ENCODE peak calls at places on chromosomes 11 and 22, in six cellular contexts. G is GM23248, N is stomach, R is OCI-LY7, O is neuronal stem cell, U is esophagus squamous epithelium. D is an unnamed sample. For H3K4me1, the result is how much of the 10 kb centered on the place peaks cover.

GRCh38 chr11:19832901-19833300 is 120.3 kb downstream of the NAV2 start:
- DNase-seq in G (no peak), N (no peak), R (no peak), O (no peak), U (no peak), D (no peak)

GRCh38 chr22:37508431-37508963 is 10.7 kb downstream of the CARD10 start:
- DNase-seq in G (no peak), N (no peak), R (no peak), O (no peak), U (no peak), D (no peak)

GRCh38 chr22:24407278-24407665 is 20.1 kb upstream of the ADORA2A start:
- DNase-seq in G (no peak), N (no peak), R (no peak), O (no peak), U (no peak), D (no peak)

GRCh38 chr22:49776891-49777290 is 50.8 kb downstream of the BRD1 start:
- DNase-seq in G (no peak), N (no peak), R (no peak), O (no peak), U (no peak), D (no peak)

GRCh38 chr11:76700177-76701100 is 29.9 kb upstream of the LRRC32 start:
- DNase-seq in G (peak), N (no peak), R (no peak), O (no peak), U (no peak), D (no peak)

GRCh38 chr11:9787981-9788521 is 124.2 kb downstream of the SWAP70 start:
- DNase-seq in G (peak), N (no peak), R (no peak), O (no peak), U (no peak), D (no peak)

GRCh38 chr11:100827934-100828661 is 141.0 kb downstream of the ARHGAP42 start:
- DNase-seq in G (peak), N (no peak), R (peak), O (no peak), U (no peak), D (no peak)

GRCh38 chr11:6453152-6453551 is 12.4 kb upstream of the HPX start:
- DNase-seq in G (no peak), N (no peak), R (no peak), O (no peak), U (no peak), D (no peak)

GRCh38 chr11:79953629-79954028 is 512.8 kb upstream of the TENM4 start:
- DNase-seq in G (no peak), N (no peak), R (no peak), O (no peak), U (no peak), D (no peak)

GRCh38 chr11:125621995-125622394 is 3.0 kb upstream of the CHEK1 start:
- DNase-seq in G (peak), N (no peak), R (no peak), O (no peak), U (no peak), D (no peak)

GRCh38 chr11:31786996-31787685 is 24.0 kb downstream of the PAX6 start:
- DNase-seq in G (no peak), N (no peak), R (no peak), O (no peak), U (no peak), D (no peak)

GRCh38 chr11:74035264-74035663 is 26.4 kb upstream of the UCP3 start:
- DNase-seq in G (peak), N (no peak), R (no peak), O (no peak), U (no peak), D (no peak)

GRCh38 chr11:122100222-122101080 is 15.6 kb downstream of the BLID start:
- DNase-seq in G (peak), N (no peak), R (no peak), O (no peak), U (no peak), D (no peak)

GRCh38 chr22:30606455-30607299 is at the start of gene TCN2:
- DNase-seq in G (peak), N (peak), R (no peak), O (peak), U (peak), D (peak)

GRCh38 chr11:71197096-71197495 is 55.3 kb downstream of the SHANK2 start:
- DNase-seq in G (no peak), N (no peak), R (no peak), O (no peak), U (no peak), D (no peak)

GRCh38 chr11:46290598-46291309 is 13.3 kb downstream of the CREB3L1 start:
- DNase-seq in G (peak), N (peak), R (no peak), O (no peak), U (no peak), D (peak)

GRCh38 chr11:103294516-103294915 is 185.3 kb downstream of the DYNC2H1 start:
- DNase-seq in G (no peak), N (no peak), R (no peak), O (no peak), U (no peak), D (no peak)

GRCh38 chr11:2825261-2825885 is 60.2 kb downstream of the CDKN1C start:
- DNase-seq in G (peak), N (peak), R (no peak), O (no peak), U (no peak), D (peak)

GRCh38 chr11:46001427-46002049 is 79.1 kb downstream of the LARGE2 start:
- DNase-seq in G (peak), N (no peak), R (no peak), O (peak), U (no peak), D (no peak)

GRCh38 chr11:132858203-132858602 is 674.1 kb downstream of the OPCML start:
- DNase-seq in G (peak), N (no peak), R (no peak), O (no peak), U (no peak), D (no peak)

GRCh38 chr11:129208863-129209262 is 16.7 kb upstream of the ARHGAP32 start:
- DNase-seq in G (peak), N (no peak), R (no peak), O (no peak), U (no peak), D (no peak)

GRCh38 chr11:125429174-125429707 is 66.8 kb downstream of the FEZ1 start:
- DNase-seq in G (peak), N (peak), R (peak), O (peak), U (no peak), D (peak)

GRCh38 chr22:46869848-46870441 is 107.5 kb downstream of the TBC1D22A start:
- DNase-seq in G (no peak), N (no peak), R (no peak), O (no peak), U (no peak), D (no peak)

DNA sequence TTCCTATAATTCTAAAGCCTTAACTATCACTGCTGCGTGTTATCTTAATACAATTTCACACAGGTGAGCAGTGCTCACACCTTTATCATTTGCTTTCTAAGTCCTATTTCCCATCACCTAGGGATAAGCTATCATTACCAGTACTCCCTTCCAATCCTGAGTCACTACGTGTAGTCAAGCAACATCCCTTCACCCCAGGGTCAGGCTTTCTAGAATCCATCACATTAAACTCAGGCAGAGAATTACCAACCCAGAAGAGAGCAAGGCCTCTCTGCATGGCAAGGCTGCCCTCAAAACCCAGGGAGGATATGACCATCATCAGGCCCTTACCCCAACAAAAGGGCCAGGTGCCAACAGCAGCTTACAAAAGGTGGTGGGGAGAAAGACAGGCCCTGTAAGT is 9.8 kb downstream of the PACSIN2 start:
- DNase-seq in G (peak), N (no peak), R (no peak), O (no peak), U (no peak), D (peak)
- H3K4me1 ChIP-seq in G (half or more), N (half or more), R (under half), O (under half), U (under half), D (half or more)

DNA sequence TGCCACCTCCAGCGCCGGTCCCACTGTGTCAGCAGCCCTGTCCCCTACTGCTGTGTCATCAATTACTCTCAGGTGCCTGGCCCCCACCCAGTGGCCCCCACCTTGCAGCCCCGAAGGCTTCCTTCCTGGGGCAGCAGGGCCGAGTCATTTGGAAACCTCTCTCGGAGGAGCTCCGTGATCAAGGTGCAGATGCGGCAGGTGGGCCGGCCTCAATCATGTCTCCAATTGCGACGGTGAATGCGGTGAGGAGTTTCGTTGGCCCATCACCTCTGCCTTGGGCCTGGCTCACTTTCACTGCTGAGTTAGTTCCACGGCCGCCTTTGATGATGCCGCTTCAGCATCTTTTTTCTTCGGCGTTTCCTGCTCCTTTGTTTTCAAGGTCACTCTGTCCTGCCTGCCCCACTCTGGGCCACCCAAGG is 11.3 kb upstream of the CXCR5 start:
- DNase-seq in G (no peak), N (no peak), R (no peak), O (no peak), U (no peak), D (no peak)
- H3K4me1 ChIP-seq in G (under half), N (under half), R (half or more), O (under half), U (under half), D (under half)

GRCh38 chr11:72696866-72697428 is 22.7 kb upstream of the PDE2A start:
- DNase-seq in G (peak), N (peak), R (no peak), O (no peak), U (no peak), D (no peak)

GRCh38 chr11:72693271-72693968 is 19.2 kb upstream of the PDE2A start:
- DNase-seq in G (no peak), N (no peak), R (no peak), O (no peak), U (no peak), D (no peak)

GRCh38 chr11:72697814-72698213 is 23.6 kb upstream of the PDE2A start:
- DNase-seq in G (no peak), N (no peak), R (no peak), O (no peak), U (no peak), D (no peak)

GRCh38 chr11:72692498-72693237 is 18.4 kb upstream of the PDE2A start:
- DNase-seq in G (no peak), N (no peak), R (no peak), O (no peak), U (no peak), D (no peak)

GRCh38 chr11:72695354-72695753 is 21.1 kb upstream of the PDE2A start:
- DNase-seq in G (no peak), N (no peak), R (no peak), O (no peak), U (no peak), D (no peak)
- H3K4me1 ChIP-seq in G (under half), N (under half), R (under half), O (under half), U (under half), D (under half)

DNA sequence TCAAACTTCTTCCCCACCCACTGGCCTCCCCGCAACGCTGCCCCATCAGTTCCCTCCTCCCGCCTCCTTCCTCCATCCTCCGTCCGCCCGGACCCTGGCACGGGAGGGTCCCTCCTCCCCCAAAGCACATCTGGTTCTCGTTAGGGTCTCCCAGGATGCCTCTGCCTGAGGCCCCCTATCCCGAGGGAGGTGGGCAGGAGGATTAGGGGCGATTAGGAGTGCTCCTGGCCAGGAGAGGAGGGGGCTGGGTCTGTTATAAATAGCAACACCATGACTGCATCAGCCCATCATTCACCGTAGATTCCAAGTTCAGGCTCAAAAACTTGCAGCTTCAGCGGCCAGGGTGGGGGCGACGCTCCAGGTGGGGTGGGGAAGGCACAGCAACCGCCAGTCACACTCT is 10.4 kb downstream of the MYRF start:
- DNase-seq in G (no peak), N (no peak), R (no peak), O (no peak), U (no peak), D (no peak)
- H3K4me1 ChIP-seq in G (under half), N (half or more), R (under half), O (under half), U (under half), D (under half)

DNA sequence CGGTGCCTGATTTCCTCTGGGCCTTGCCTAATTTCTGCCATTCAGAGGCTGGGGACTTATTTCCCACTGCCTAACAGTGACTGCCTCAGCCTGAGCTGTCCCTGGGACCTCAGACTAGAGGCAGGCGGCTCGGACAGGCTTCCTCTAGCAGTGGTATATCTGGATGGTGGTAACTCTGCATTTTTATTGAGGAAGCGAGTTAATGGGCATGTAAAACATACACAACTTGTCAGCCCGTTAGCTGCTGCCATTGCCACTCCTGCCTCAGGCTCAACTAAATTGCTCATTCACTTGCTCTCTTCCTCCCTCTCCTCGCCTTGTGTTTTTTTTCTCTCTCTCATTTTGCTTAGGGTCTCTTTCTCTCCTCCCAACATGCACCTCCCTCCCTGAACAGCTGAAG is 561.6 kb downstream of the BUD13 start:
- DNase-seq in G (no peak), N (no peak), R (no peak), O (no peak), U (no peak), D (no peak)
- H3K4me1 ChIP-seq in G (under half), N (under half), R (under half), O (under half), U (under half), D (under half)

D was measured in lower lobe of right lung.